ENCODE peak calls at places on chromosome 20, in eight cellular contexts. K is ovary, J is BE2C, O is DND-41, R is HCT116, E is fibroblast of lung, N is PC-3, W is dorsolateral prefrontal cortex. X is an unnamed sample.

GRCh38 chr20:37901667-37902503 is 1.0 kb upstream of the VSTM2L start:
- DNase-seq in K (peak), J (peak), O (peak), R (peak), E (peak), N (peak), W (no peak), X (peak)

GRCh38 chr20:33343521-33343920 is 57.8 kb downstream of the CDK5RAP1 start:
- DNase-seq in K (no peak), J (no peak), O (no peak), R (no peak), E (no peak), N (no peak), W (no peak), X (no peak)

GRCh38 chr20:56710577-56711465 is 81.7 kb downstream of the TFAP2C start:
- DNase-seq in K (no peak), J (no peak), O (no peak), R (peak), E (peak), N (peak), W (no peak), X (peak)

GRCh38 chr20:58652606-58653303 is 1.7 kb downstream of the STX16 start:
- DNase-seq in K (no peak), J (no peak), O (no peak), R (no peak), E (peak), N (peak), W (no peak), X (peak)

GRCh38 chr20:8231038-8231437 is 99.0 kb downstream of the PLCB1 start:
- DNase-seq in K (no peak), J (no peak), O (no peak), R (no peak), E (no peak), N (no peak), W (no peak), X (no peak)

GRCh38 chr20:42706762-42707161 is 482.9 kb downstream of the PTPRT start:
- DNase-seq in K (no peak), J (no peak), O (no peak), R (no peak), E (no peak), N (no peak), W (no peak), X (no peak)

GRCh38 chr20:39717976-39718375 is 755.8 kb downstream of the DHX35 start:
- DNase-seq in K (no peak), J (no peak), O (no peak), R (no peak), E (peak), N (no peak), W (no peak), X (no peak)

GRCh38 chr20:24677626-24678328 is 208.3 kb downstream of the SYNDIG1 start:
- DNase-seq in K (no peak), J (no peak), O (no peak), R (no peak), E (no peak), N (no peak), W (peak), X (no peak)

GRCh38 chr20:43727980-43728590 is 1.3 kb upstream of the GTSF1L start:
- DNase-seq in K (no peak), J (no peak), O (no peak), R (no peak), E (no peak), N (peak), W (no peak), X (peak)

GRCh38 chr20:1509237-1509636 is 18.0 kb upstream of the SIRPB2 start:
- DNase-seq in K (no peak), J (peak), O (no peak), R (peak), E (peak), N (peak), W (peak), X (peak)

GRCh38 chr20:3452690-3453089 is 18.1 kb upstream of the ATRN start:
- DNase-seq in K (no peak), J (no peak), O (no peak), R (no peak), E (no peak), N (peak), W (no peak), X (no peak)

GRCh38 chr20:61959301-61959700 is 106.4 kb downstream of the TAF4 start:
- DNase-seq in K (peak), J (no peak), O (no peak), R (peak), E (no peak), N (peak), W (peak), X (no peak)

GRCh38 chr20:13659288-13659687 is 20.6 kb upstream of the TASP1 start:
- DNase-seq in K (no peak), J (no peak), O (no peak), R (no peak), E (no peak), N (no peak), W (no peak), X (no peak)

GRCh38 chr20:54137115-54137514 is 36.7 kb downstream of the CYP24A1 start:
- DNase-seq in K (no peak), J (no peak), O (no peak), R (no peak), E (peak), N (no peak), W (no peak), X (no peak)

GRCh38 chr20:9323622-9324021 is 190.8 kb upstream of the LAMP5 start:
- DNase-seq in K (no peak), J (peak), O (no peak), R (peak), E (no peak), N (peak), W (no peak), X (no peak)

GRCh38 chr20:19996970-19997369 is 20.2 kb upstream of the NAA20 start:
- DNase-seq in K (no peak), J (no peak), O (no peak), R (no peak), E (no peak), N (no peak), W (no peak), X (no peak)
- TF ChIP-seq CTCF in K (no peak), J (no peak), O (no peak), R (no peak), E (no peak), N (no peak), W (no peak), X (no peak)

GRCh38 chr20:5220334-5221077 is 93.7 kb downstream of the CDS2 start:
- DNase-seq in K (no peak), J (no peak), O (no peak), R (no peak), E (no peak), N (no peak), W (no peak), X (no peak)
- H3K4me3 ChIP-seq in K (no peak), J (no peak), O (no peak), R (no peak), E (no peak), N (no peak), W (no peak), X (no peak)

GRCh38 chr20:47020231-47020630 is 125.6 kb downstream of the EYA2 start:
- DNase-seq in K (no peak), J (no peak), O (no peak), R (no peak), E (peak), N (peak), W (no peak), X (peak)
- TF ChIP-seq CTCF in K (no peak), J (no peak), O (no peak), R (no peak), E (no peak), N (peak), W (no peak), X (no peak)

GRCh38 chr20:62993856-62994494 is 12.8 kb downstream of the BHLHE23 start:
- DNase-seq in K (no peak), J (no peak), O (no peak), R (no peak), E (no peak), N (no peak), W (no peak), X (no peak)

GRCh38 chr20:62991196-62991807 is 15.5 kb downstream of the BHLHE23 start:
- DNase-seq in K (no peak), J (no peak), O (no peak), R (no peak), E (no peak), N (no peak), W (no peak), X (no peak)

GRCh38 chr20:62989201-62989601 is 17.6 kb downstream of the BHLHE23 start:
- DNase-seq in K (no peak), J (no peak), O (no peak), R (no peak), E (no peak), N (no peak), W (no peak), X (peak)

GRCh38 chr20:62990306-62990825 is 16.4 kb downstream of the BHLHE23 start:
- DNase-seq in K (no peak), J (no peak), O (no peak), R (no peak), E (no peak), N (no peak), W (no peak), X (no peak)

DNA sequence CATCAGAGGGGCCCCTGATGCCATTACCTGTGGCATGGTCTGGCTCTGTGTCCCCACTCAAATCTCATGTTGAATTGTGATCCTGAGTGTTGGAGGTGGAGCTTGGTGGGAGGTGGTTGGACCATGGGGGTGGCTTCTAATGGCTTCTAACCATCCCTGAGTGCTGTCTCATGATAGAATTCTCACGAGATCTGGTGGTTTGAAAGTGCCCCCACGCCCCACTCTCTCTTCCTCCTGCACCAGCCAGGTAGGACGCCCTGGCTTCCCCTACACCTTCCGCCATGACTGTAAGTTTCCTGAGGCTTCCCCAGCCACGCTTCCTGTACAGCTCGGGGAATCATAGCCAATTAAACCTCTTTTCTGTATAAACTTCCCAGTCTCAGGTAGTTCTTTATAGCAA is 14.9 kb downstream of the BHLHE23 start:
- DNase-seq in K (no peak), J (no peak), O (no peak), R (no peak), E (no peak), N (no peak), W (no peak), X (no peak)
- H3K4me3 ChIP-seq in K (no peak), J (no peak), O (no peak), R (no peak), E (no peak), N (no peak), W (no peak), X (no peak)

GRCh38 chr20:32036716-32037355 is 15.2 kb upstream of the HCK start:
- DNase-seq in K (no peak), J (no peak), O (no peak), R (no peak), E (no peak), N (no peak), W (no peak), X (peak)

GRCh38 chr20:32035398-32035852 is 16.6 kb upstream of the HCK start:
- DNase-seq in K (no peak), J (no peak), O (no peak), R (no peak), E (no peak), N (no peak), W (no peak), X (no peak)

GRCh38 chr20:32037929-32038328 is 14.1 kb upstream of the HCK start:
- DNase-seq in K (no peak), J (no peak), O (no peak), R (no peak), E (peak), N (no peak), W (no peak), X (peak)

GRCh38 chr20:32036252-32036651 is 15.8 kb upstream of the HCK start:
- DNase-seq in K (no peak), J (no peak), O (no peak), R (no peak), E (no peak), N (no peak), W (no peak), X (no peak)

DNA sequence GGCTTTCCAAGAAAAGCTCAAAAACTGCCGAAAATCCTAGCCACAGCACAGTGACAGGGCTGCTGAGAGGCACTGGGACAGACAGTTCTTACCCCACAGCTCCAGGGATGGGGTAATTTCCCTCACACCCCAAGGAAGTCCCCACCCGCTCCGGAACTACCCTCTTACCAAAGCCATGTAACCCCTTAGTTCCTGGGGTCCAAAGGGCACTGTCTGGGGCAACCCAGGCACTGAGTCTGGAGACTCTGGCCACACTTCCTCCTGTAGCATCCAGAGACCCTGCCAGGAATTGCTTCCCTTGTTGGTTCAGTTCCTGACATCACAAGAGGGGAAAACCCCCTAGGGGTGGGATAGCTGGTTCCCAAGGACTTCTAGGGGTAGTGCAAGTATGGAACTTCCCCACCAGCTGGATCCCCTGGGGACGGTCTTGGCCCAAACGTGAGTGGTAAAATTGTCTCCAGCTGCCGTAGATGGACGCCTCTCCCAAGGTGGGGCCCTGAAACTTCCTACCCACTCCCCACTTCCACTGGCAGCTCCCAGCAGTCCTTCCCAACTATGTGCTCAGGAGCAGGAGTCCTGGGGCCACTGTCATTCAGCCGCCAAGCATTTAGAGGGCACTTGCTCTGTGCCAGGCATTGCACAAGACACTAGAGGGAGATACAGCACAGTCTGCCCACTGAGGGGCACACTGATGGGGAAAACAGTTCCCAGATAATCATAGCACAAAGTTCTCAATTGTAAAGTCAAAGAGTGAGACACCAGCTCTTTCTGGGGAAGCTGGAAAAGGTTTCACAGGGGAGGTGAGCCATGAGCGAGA is 17.3 kb upstream of the HCK start:
- DNase-seq in K (no peak), J (no peak), O (no peak), R (no peak), E (no peak), N (no peak), W (no peak), X (no peak)
- TF ChIP-seq CTCF in K (no peak), J (peak), O (peak), R (peak), E (no peak), N (peak), W (no peak), X (peak)